ENCODE peak calls at places on chromosomes 13 and 19, in ten cellular contexts. One of them, this sample, is unnamed.

GRCh38 chr19:43687660-43687997 is 17.7 kb upstream of the PLAUR start:
- DNase-seq in activated T-cell treated with anti-CD3 and anti-CD28 coated beads, Interleukin-2, amount 50 U/mL, for 4 hours: no peak
- DNase-seq in adrenal gland: no peak
- DNase-seq in NCI-H1105: no peak
- DNase-seq in G401: no peak
- DNase-seq in posterior cingulate gyrus: no peak
- DNase-seq in glutamatergic neuron: no peak
- DNase-seq in hepatic stellate cell: no peak
- DNase-seq in breast epithelium: no peak
- DNase-seq in tibial artery: no peak
- DNase-seq in this sample: no peak

GRCh38 chr13:22169473-22169872 is 498.6 kb downstream of the FGF9 start:
- DNase-seq in adrenal gland: no peak
- DNase-seq in NCI-H1105: no peak
- DNase-seq in activated T-cell treated with anti-CD3 and anti-CD28 coated beads, Interleukin-2, amount 50 U/mL, for 4 hours: no peak
- DNase-seq in posterior cingulate gyrus: no peak
- DNase-seq in breast epithelium: no peak
- DNase-seq in glutamatergic neuron: no peak
- DNase-seq in hepatic stellate cell: no peak
- DNase-seq in tibial artery: no peak
- DNase-seq in G401: no peak
- DNase-seq in this sample: no peak

GRCh38 chr13:114234645-114235421 is at the start of gene CDC16:
- DNase-seq in hepatic stellate cell: peak
- DNase-seq in posterior cingulate gyrus: peak
- DNase-seq in adrenal gland: peak
- DNase-seq in breast epithelium: peak
- DNase-seq in glutamatergic neuron: peak
- DNase-seq in tibial artery: peak
- DNase-seq in activated T-cell treated with anti-CD3 and anti-CD28 coated beads, Interleukin-2, amount 50 U/mL, for 4 hours: peak
- DNase-seq in NCI-H1105: peak
- DNase-seq in G401: peak
- DNase-seq in this sample: peak

GRCh38 chr13:29993716-29994488 is 143.5 kb upstream of the UBL3 start:
- DNase-seq in activated T-cell treated with anti-CD3 and anti-CD28 coated beads, Interleukin-2, amount 50 U/mL, for 4 hours: no peak
- DNase-seq in adrenal gland: no peak
- DNase-seq in NCI-H1105: no peak
- DNase-seq in glutamatergic neuron: no peak
- DNase-seq in posterior cingulate gyrus: no peak
- DNase-seq in tibial artery: no peak
- DNase-seq in breast epithelium: no peak
- DNase-seq in hepatic stellate cell: peak
- DNase-seq in G401: no peak
- DNase-seq in this sample: no peak

GRCh38 chr13:24038405-24038804 is 122.1 kb upstream of the SPATA13 start:
- DNase-seq in hepatic stellate cell: no peak
- DNase-seq in tibial artery: no peak
- DNase-seq in posterior cingulate gyrus: no peak
- DNase-seq in glutamatergic neuron: no peak
- DNase-seq in activated T-cell treated with anti-CD3 and anti-CD28 coated beads, Interleukin-2, amount 50 U/mL, for 4 hours: no peak
- DNase-seq in breast epithelium: no peak
- DNase-seq in G401: no peak
- DNase-seq in adrenal gland: no peak
- DNase-seq in NCI-H1105: no peak
- DNase-seq in this sample: no peak

GRCh38 chr13:21694831-21695230 is 24.0 kb downstream of the FGF9 start:
- DNase-seq in posterior cingulate gyrus: no peak
- DNase-seq in activated T-cell treated with anti-CD3 and anti-CD28 coated beads, Interleukin-2, amount 50 U/mL, for 4 hours: no peak
- DNase-seq in NCI-H1105: no peak
- DNase-seq in hepatic stellate cell: no peak
- DNase-seq in adrenal gland: no peak
- DNase-seq in G401: peak
- DNase-seq in breast epithelium: no peak
- DNase-seq in glutamatergic neuron: no peak
- DNase-seq in tibial artery: no peak
- DNase-seq in this sample: no peak

GRCh38 chr19:7006305-7006704 is 14.9 kb downstream of the MBD3L2B start:
- DNase-seq in glutamatergic neuron: no peak
- DNase-seq in G401: no peak
- DNase-seq in tibial artery: no peak
- DNase-seq in posterior cingulate gyrus: no peak
- DNase-seq in breast epithelium: no peak
- DNase-seq in hepatic stellate cell: no peak
- DNase-seq in activated T-cell treated with anti-CD3 and anti-CD28 coated beads, Interleukin-2, amount 50 U/mL, for 4 hours: no peak
- DNase-seq in adrenal gland: no peak
- DNase-seq in NCI-H1105: no peak
- DNase-seq in this sample: no peak

GRCh38 chr13:76903544-76904162 is 17.4 kb upstream of the KCTD12 start:
- DNase-seq in posterior cingulate gyrus: peak
- DNase-seq in hepatic stellate cell: peak
- DNase-seq in NCI-H1105: peak
- DNase-seq in glutamatergic neuron: peak
- DNase-seq in tibial artery: peak
- DNase-seq in G401: peak
- DNase-seq in activated T-cell treated with anti-CD3 and anti-CD28 coated beads, Interleukin-2, amount 50 U/mL, for 4 hours: peak
- DNase-seq in adrenal gland: peak
- DNase-seq in breast epithelium: no peak
- DNase-seq in this sample: peak

GRCh38 chr13:31090096-31090495 is 71.6 kb downstream of the HSPH1 start:
- DNase-seq in adrenal gland: no peak
- DNase-seq in activated T-cell treated with anti-CD3 and anti-CD28 coated beads, Interleukin-2, amount 50 U/mL, for 4 hours: no peak
- DNase-seq in NCI-H1105: no peak
- DNase-seq in posterior cingulate gyrus: no peak
- DNase-seq in tibial artery: no peak
- DNase-seq in glutamatergic neuron: no peak
- DNase-seq in G401: no peak
- DNase-seq in hepatic stellate cell: no peak
- DNase-seq in breast epithelium: no peak
- DNase-seq in this sample: no peak

GRCh38 chr19:16066611-16067104 is 9.6 kb upstream of the TPM4 start:
- DNase-seq in breast epithelium: no peak
- DNase-seq in NCI-H1105: no peak
- DNase-seq in activated T-cell treated with anti-CD3 and anti-CD28 coated beads, Interleukin-2, amount 50 U/mL, for 4 hours: peak
- DNase-seq in adrenal gland: no peak
- DNase-seq in posterior cingulate gyrus: peak
- DNase-seq in glutamatergic neuron: no peak
- DNase-seq in tibial artery: peak
- DNase-seq in G401: no peak
- DNase-seq in hepatic stellate cell: peak
- DNase-seq in this sample: peak

GRCh38 chr13:30119476-30119875 is 187.9 kb downstream of the KATNAL1 start:
- DNase-seq in NCI-H1105: no peak
- DNase-seq in G401: no peak
- DNase-seq in activated T-cell treated with anti-CD3 and anti-CD28 coated beads, Interleukin-2, amount 50 U/mL, for 4 hours: no peak
- DNase-seq in glutamatergic neuron: no peak
- DNase-seq in breast epithelium: no peak
- DNase-seq in hepatic stellate cell: peak
- DNase-seq in adrenal gland: no peak
- DNase-seq in tibial artery: no peak
- DNase-seq in posterior cingulate gyrus: no peak
- DNase-seq in this sample: no peak

GRCh38 chr19:52992109-52993004 is 21.4 kb upstream of the ERVV-1 start:
- DNase-seq in breast epithelium: no peak
- DNase-seq in activated T-cell treated with anti-CD3 and anti-CD28 coated beads, Interleukin-2, amount 50 U/mL, for 4 hours: no peak
- DNase-seq in G401: peak
- DNase-seq in hepatic stellate cell: peak
- DNase-seq in NCI-H1105: no peak
- DNase-seq in glutamatergic neuron: peak
- DNase-seq in posterior cingulate gyrus: peak
- DNase-seq in adrenal gland: no peak
- DNase-seq in tibial artery: peak
- DNase-seq in this sample: no peak

GRCh38 chr13:89455741-89456140 is 1784.6 kb downstream of the SLITRK5 start:
- DNase-seq in glutamatergic neuron: no peak
- DNase-seq in adrenal gland: no peak
- DNase-seq in posterior cingulate gyrus: no peak
- DNase-seq in NCI-H1105: no peak
- DNase-seq in G401: no peak
- DNase-seq in tibial artery: no peak
- DNase-seq in breast epithelium: no peak
- DNase-seq in hepatic stellate cell: no peak
- DNase-seq in activated T-cell treated with anti-CD3 and anti-CD28 coated beads, Interleukin-2, amount 50 U/mL, for 4 hours: no peak
- DNase-seq in this sample: no peak

GRCh38 chr13:44303681-44304432 is 69.8 kb upstream of the SERP2 start:
- DNase-seq in glutamatergic neuron: no peak
- DNase-seq in adrenal gland: peak
- DNase-seq in breast epithelium: peak
- DNase-seq in hepatic stellate cell: no peak
- DNase-seq in G401: no peak
- DNase-seq in activated T-cell treated with anti-CD3 and anti-CD28 coated beads, Interleukin-2, amount 50 U/mL, for 4 hours: no peak
- DNase-seq in tibial artery: peak
- DNase-seq in NCI-H1105: no peak
- DNase-seq in posterior cingulate gyrus: no peak
- DNase-seq in this sample: no peak

GRCh38 chr13:98823442-98823841 is 71.0 kb upstream of the SLC15A1 start:
- DNase-seq in tibial artery: no peak
- DNase-seq in breast epithelium: no peak
- DNase-seq in G401: no peak
- DNase-seq in activated T-cell treated with anti-CD3 and anti-CD28 coated beads, Interleukin-2, amount 50 U/mL, for 4 hours: no peak
- DNase-seq in posterior cingulate gyrus: no peak
- DNase-seq in glutamatergic neuron: no peak
- DNase-seq in adrenal gland: no peak
- DNase-seq in hepatic stellate cell: no peak
- DNase-seq in NCI-H1105: no peak
- DNase-seq in this sample: no peak

GRCh38 chr13:66266761-66267160 is 963.4 kb downstream of the PCDH9 start:
- DNase-seq in NCI-H1105: no peak
- DNase-seq in posterior cingulate gyrus: no peak
- DNase-seq in tibial artery: no peak
- DNase-seq in activated T-cell treated with anti-CD3 and anti-CD28 coated beads, Interleukin-2, amount 50 U/mL, for 4 hours: no peak
- DNase-seq in G401: no peak
- DNase-seq in glutamatergic neuron: no peak
- DNase-seq in hepatic stellate cell: no peak
- DNase-seq in adrenal gland: no peak
- DNase-seq in breast epithelium: no peak
- DNase-seq in this sample: no peak

GRCh38 chr13:28679628-28680027 is 20.7 kb downstream of the POMP start:
- DNase-seq in NCI-H1105: no peak
- DNase-seq in tibial artery: no peak
- DNase-seq in posterior cingulate gyrus: no peak
- DNase-seq in G401: peak
- DNase-seq in activated T-cell treated with anti-CD3 and anti-CD28 coated beads, Interleukin-2, amount 50 U/mL, for 4 hours: no peak
- DNase-seq in adrenal gland: no peak
- DNase-seq in breast epithelium: no peak
- DNase-seq in hepatic stellate cell: peak
- DNase-seq in glutamatergic neuron: no peak
- DNase-seq in this sample: peak

GRCh38 chr13:39900106-39900750 is 244.8 kb downstream of the COG6 start:
- DNase-seq in activated T-cell treated with anti-CD3 and anti-CD28 coated beads, Interleukin-2, amount 50 U/mL, for 4 hours: no peak
- DNase-seq in hepatic stellate cell: no peak
- DNase-seq in breast epithelium: no peak
- DNase-seq in posterior cingulate gyrus: no peak
- DNase-seq in NCI-H1105: no peak
- DNase-seq in adrenal gland: no peak
- DNase-seq in glutamatergic neuron: no peak
- DNase-seq in tibial artery: no peak
- DNase-seq in G401: no peak
- DNase-seq in this sample: no peak

GRCh38 chr19:492091-492531 is 4.2 kb upstream of the MADCAM1 start:
- DNase-seq in tibial artery: no peak
- DNase-seq in adrenal gland: no peak
- DNase-seq in hepatic stellate cell: no peak
- DNase-seq in G401: no peak
- DNase-seq in breast epithelium: no peak
- DNase-seq in posterior cingulate gyrus: no peak
- DNase-seq in NCI-H1105: no peak
- DNase-seq in glutamatergic neuron: peak
- DNase-seq in activated T-cell treated with anti-CD3 and anti-CD28 coated beads, Interleukin-2, amount 50 U/mL, for 4 hours: no peak
- DNase-seq in this sample: no peak